ENCODE peak calls at places on chromosomes 2 and 18, in six cellular contexts. One of them, this sample, is unnamed.

GRCh38 chr2:216802516-216803265 is 57.2 kb downstream of the TNP1 start:
- DNase-seq in HepG2: no peak
- DNase-seq in H1: no peak
- DNase-seq in GM12878: no peak
- DNase-seq in GM12892: no peak
- DNase-seq in K562: no peak
- DNase-seq in this sample: no peak

GRCh38 chr18:32072321-32072720 is 19.4 kb upstream of the RNF138 start:
- DNase-seq in K562: peak
- DNase-seq in GM12878: no peak
- DNase-seq in H1: no peak
- DNase-seq in HepG2: peak
- DNase-seq in GM12892: no peak
- DNase-seq in this sample: no peak

GRCh38 chr2:66522591-66523379 is 87.9 kb downstream of the MEIS1 start:
- DNase-seq in HepG2: peak
- DNase-seq in GM12878: no peak
- DNase-seq in GM12892: no peak
- DNase-seq in K562: no peak
- DNase-seq in H1: no peak
- DNase-seq in this sample: no peak

GRCh38 chr2:2636813-2637212 is 305.7 kb upstream of the MYT1L start:
- DNase-seq in K562: no peak
- DNase-seq in GM12878: no peak
- DNase-seq in H1: peak
- DNase-seq in GM12892: no peak
- DNase-seq in HepG2: no peak
- DNase-seq in this sample: no peak

GRCh38 chr18:57837917-57838548 is 34.9 kb upstream of the ATP8B1 start:
- DNase-seq in GM12892: no peak
- DNase-seq in K562: no peak
- DNase-seq in HepG2: no peak
- DNase-seq in GM12878: peak
- DNase-seq in H1: no peak
- DNase-seq in this sample: no peak

GRCh38 chr2:109166811-109167210 is 37.8 kb downstream of the SH3RF3 start:
- DNase-seq in K562: no peak
- DNase-seq in H1: no peak
- DNase-seq in GM12878: no peak
- DNase-seq in GM12892: no peak
- DNase-seq in HepG2: no peak
- DNase-seq in this sample: no peak

GRCh38 chr2:37829202-37829601 is 95.9 kb upstream of the RMDN2 start:
- DNase-seq in K562: no peak
- DNase-seq in H1: no peak
- DNase-seq in HepG2: no peak
- DNase-seq in GM12892: no peak
- DNase-seq in GM12878: no peak
- DNase-seq in this sample: no peak

GRCh38 chr2:109480486-109481195 is 133.1 kb downstream of the SEPTIN10 start:
- DNase-seq in H1: no peak
- DNase-seq in GM12878: no peak
- DNase-seq in K562: no peak
- DNase-seq in GM12892: no peak
- DNase-seq in HepG2: no peak
- DNase-seq in this sample: no peak

GRCh38 chr2:190139371-190139770 is 76.8 kb upstream of the MSTN start:
- DNase-seq in H1: no peak
- DNase-seq in HepG2: no peak
- DNase-seq in GM12878: no peak
- DNase-seq in GM12892: no peak
- DNase-seq in K562: no peak
- DNase-seq in this sample: no peak

GRCh38 chr2:208031608-208032019 is 6.3 kb upstream of the PLEKHM3 start:
- DNase-seq in K562: no peak
- DNase-seq in HepG2: peak
- DNase-seq in GM12878: no peak
- DNase-seq in GM12892: no peak
- DNase-seq in H1: no peak
- DNase-seq in this sample: no peak

GRCh38 chr2:199223791-199224190 is 233.9 kb downstream of the SATB2 start:
- DNase-seq in GM12878: no peak
- DNase-seq in GM12892: no peak
- DNase-seq in HepG2: peak
- DNase-seq in H1: no peak
- DNase-seq in K562: no peak
- DNase-seq in this sample: no peak

GRCh38 chr2:116922414-116922813 is 892.1 kb upstream of the DDX18 start:
- DNase-seq in H1: no peak
- DNase-seq in GM12892: no peak
- DNase-seq in GM12878: no peak
- DNase-seq in HepG2: no peak
- DNase-seq in K562: no peak
- DNase-seq in this sample: no peak

GRCh38 chr2:54149623-54150501 is 34.4 kb downstream of the ACYP2 start:
- DNase-seq in GM12878: no peak
- DNase-seq in HepG2: no peak
- DNase-seq in GM12892: no peak
- DNase-seq in H1: no peak
- DNase-seq in K562: no peak
- DNase-seq in this sample: no peak

GRCh38 chr18:11259421-11259820 is 110.1 kb upstream of the PIEZO2 start:
- DNase-seq in GM12878: no peak
- DNase-seq in HepG2: no peak
- DNase-seq in H1: no peak
- DNase-seq in K562: no peak
- DNase-seq in GM12892: no peak
- DNase-seq in this sample: no peak

GRCh38 chr2:29010946-29011649 is 30.0 kb downstream of the TOGARAM2 start:
- DNase-seq in GM12878: no peak
- DNase-seq in GM12892: no peak
- DNase-seq in H1: no peak
- DNase-seq in K562: no peak
- DNase-seq in HepG2: no peak
- DNase-seq in this sample: no peak

GRCh38 chr2:228819701-228820100 is 451.4 kb downstream of the PID1 start:
- DNase-seq in GM12892: no peak
- DNase-seq in K562: no peak
- DNase-seq in HepG2: no peak
- DNase-seq in H1: no peak
- DNase-seq in GM12878: no peak
- DNase-seq in this sample: no peak

GRCh38 chr18:49974079-49974478 is 160.7 kb upstream of the ACAA2 start:
- DNase-seq in H1: no peak
- DNase-seq in HepG2: no peak
- DNase-seq in GM12892: no peak
- DNase-seq in K562: no peak
- DNase-seq in GM12878: no peak
- DNase-seq in this sample: no peak
- TF ChIP-seq POLR2A in H1: no peak
- TF ChIP-seq POLR2A in HepG2: no peak
- TF ChIP-seq POLR2A in GM12892: no peak
- TF ChIP-seq POLR2A in K562: no peak
- TF ChIP-seq POLR2A in GM12878: no peak
- TF ChIP-seq POLR2A in this sample: no peak

GRCh38 chr18:44742741-44743311 is 62.1 kb downstream of the SETBP1 start:
- DNase-seq in K562: no peak
- DNase-seq in GM12892: no peak
- DNase-seq in GM12878: no peak
- DNase-seq in HepG2: no peak
- DNase-seq in H1: no peak
- DNase-seq in this sample: no peak
- TF ChIP-seq TAF1 in K562: no peak
- TF ChIP-seq TAF1 in GM12892: no peak
- TF ChIP-seq TAF1 in GM12878: no peak
- TF ChIP-seq TAF1 in HepG2: no peak
- TF ChIP-seq TAF1 in H1: no peak
- TF ChIP-seq TAF1 in this sample: no peak

DNA sequence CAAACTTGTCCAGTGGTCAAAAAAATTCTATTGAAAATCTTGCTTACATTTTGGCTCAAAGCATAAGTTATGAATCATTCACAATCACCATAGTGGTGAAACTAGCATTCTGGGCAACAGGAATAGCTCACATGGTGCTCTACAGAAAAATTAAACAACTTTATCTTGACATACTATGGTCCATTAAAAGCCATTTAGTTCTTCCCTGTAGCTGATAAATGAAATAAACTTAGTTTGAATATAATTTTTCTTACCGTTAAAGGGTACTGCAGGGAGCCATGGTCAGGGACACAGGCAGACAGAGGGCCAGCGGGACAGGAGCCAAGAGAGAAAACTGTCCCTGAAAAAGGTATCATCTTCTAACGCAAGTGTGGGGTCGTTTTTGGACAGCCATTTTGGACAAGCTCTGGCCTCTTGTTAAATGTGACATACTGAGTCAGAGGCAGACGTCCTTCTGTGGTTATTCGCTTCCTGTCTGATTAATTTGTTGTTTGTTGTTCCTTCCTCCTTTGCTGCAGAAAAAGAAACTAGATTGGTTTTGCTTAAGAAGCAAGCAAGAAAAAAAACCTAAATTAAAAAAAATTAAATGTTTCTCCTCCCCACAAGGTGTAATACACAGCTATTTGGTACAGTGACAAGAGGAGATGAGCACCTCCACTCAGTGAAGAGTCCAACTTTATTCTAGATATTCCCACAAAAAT is at the start of gene WIPF1:
- DNase-seq in H1: no peak
- DNase-seq in HepG2: no peak
- DNase-seq in GM12878: peak
- DNase-seq in K562: no peak
- DNase-seq in GM12892: peak
- DNase-seq in this sample: no peak
- TF ChIP-seq POLR2A in H1: no peak
- TF ChIP-seq POLR2A in HepG2: no peak
- TF ChIP-seq POLR2A in GM12878: peak
- TF ChIP-seq POLR2A in K562: no peak
- TF ChIP-seq POLR2A in GM12892: peak
- TF ChIP-seq POLR2A in this sample: peak

DNA sequence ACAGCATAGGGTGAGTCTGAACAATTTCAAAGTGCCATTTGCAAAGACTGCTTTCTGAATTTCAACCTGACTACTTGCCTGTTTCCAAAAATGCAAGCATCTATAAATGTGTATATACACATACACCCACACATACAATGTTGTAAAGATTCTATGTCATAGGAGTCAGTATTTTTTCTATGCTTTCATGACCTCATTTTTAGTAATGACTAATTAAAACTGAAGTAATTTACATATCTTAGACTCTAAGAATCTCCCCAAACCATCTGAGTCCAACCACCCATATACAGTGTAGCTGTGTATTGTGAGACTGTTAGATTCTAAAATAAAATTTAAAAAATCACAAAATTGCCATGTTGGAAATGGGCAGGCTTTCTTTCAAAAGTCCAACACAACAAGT is 162.0 kb upstream of the STK17B start:
- DNase-seq in K562: no peak
- DNase-seq in GM12878: no peak
- DNase-seq in H1: no peak
- DNase-seq in HepG2: no peak
- DNase-seq in GM12892: no peak
- DNase-seq in this sample: no peak
- TF ChIP-seq TAF1 in K562: no peak
- TF ChIP-seq TAF1 in GM12878: no peak
- TF ChIP-seq TAF1 in H1: no peak
- TF ChIP-seq TAF1 in HepG2: no peak
- TF ChIP-seq TAF1 in GM12892: no peak
- TF ChIP-seq TAF1 in this sample: no peak

GRCh38 chr2:163734911-163735691 is 707 bp downstream of the FIGN start:
- DNase-seq in GM12892: no peak
- DNase-seq in GM12878: no peak
- DNase-seq in HepG2: no peak
- DNase-seq in K562: no peak
- DNase-seq in H1: no peak
- DNase-seq in this sample: no peak

GRCh38 chr2:163734401-163734800 is 1.4 kb downstream of the FIGN start:
- DNase-seq in H1: no peak
- DNase-seq in K562: no peak
- DNase-seq in HepG2: no peak
- DNase-seq in GM12892: no peak
- DNase-seq in GM12878: no peak
- DNase-seq in this sample: no peak

GRCh38 chr2:163737169-163737439 is 1.3 kb upstream of the FIGN start:
- DNase-seq in GM12878: no peak
- DNase-seq in HepG2: no peak
- DNase-seq in K562: no peak
- DNase-seq in GM12892: no peak
- DNase-seq in H1: no peak
- DNase-seq in this sample: no peak

GRCh38 chr2:163736433-163737168 is 793 bp upstream of the FIGN start:
- DNase-seq in H1: peak
- DNase-seq in GM12892: peak
- DNase-seq in K562: no peak
- DNase-seq in HepG2: peak
- DNase-seq in GM12878: no peak
- DNase-seq in this sample: peak

DNA sequence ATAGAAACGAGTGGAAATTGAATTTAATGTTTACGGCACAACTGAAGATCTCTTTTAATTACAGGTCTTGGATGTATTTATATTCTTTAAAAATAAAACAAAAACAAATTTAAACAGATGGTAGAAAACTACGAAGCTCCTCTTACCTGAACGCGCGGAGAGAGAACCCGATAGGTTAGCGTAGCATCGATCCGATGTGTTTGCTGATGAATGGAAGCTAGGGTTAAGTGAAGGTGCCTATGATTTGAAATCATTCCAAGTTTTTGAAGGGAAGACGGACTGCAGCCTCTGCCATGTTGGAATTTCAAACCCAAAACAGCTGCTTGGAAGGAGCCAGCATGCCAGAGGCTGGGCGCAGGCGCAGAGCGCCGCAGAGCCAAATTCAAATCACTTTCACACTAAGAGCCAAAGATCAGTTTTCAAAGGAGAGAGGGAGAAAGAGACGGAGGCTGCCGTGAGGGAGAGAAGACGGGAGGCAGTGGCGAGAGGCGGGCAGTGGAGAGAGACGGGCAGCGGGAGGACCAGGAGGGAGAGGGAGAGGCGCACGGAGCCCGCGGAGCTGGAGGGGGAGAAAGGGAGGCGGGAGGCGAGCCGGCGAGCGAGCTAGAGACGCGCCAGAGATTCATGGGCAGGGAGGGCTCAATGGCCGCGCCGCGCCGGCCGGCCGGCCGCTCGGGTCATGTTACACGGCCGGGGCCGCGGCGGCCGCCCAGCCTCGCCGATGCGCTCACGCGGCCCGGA is at the start of gene FIGN:
- DNase-seq in GM12878: no peak
- DNase-seq in HepG2: peak
- DNase-seq in H1: peak
- DNase-seq in GM12892: no peak
- DNase-seq in K562: no peak
- DNase-seq in this sample: no peak
- TF ChIP-seq POLR2A in GM12878: no peak
- TF ChIP-seq POLR2A in HepG2: peak
- TF ChIP-seq POLR2A in H1: peak
- TF ChIP-seq POLR2A in GM12892: no peak
- TF ChIP-seq POLR2A in K562: no peak
- TF ChIP-seq POLR2A in this sample: no peak

This sample was measured in GM12891.